ENCODE peak calls at places on chromosomes 13 and 19, in eight cellular contexts. L, C, J, S, K, V, H and X are unnamed samples.

GRCh38 chr13:28429685-28430290 is 65.1 kb downstream of the FLT1 start:
- DNase-seq in L (no peak), V (no peak), K (no peak), J (no peak), H (no peak), C (no peak), S (no peak), X (no peak)

GRCh38 chr19:4456843-4457653 is 546 bp downstream of the UBXN6 start:
- DNase-seq in S (peak), H (peak), J (no peak), L (peak), K (no peak), V (peak), C (no peak), X (no peak)

GRCh38 chr19:31943778-31944177 is 401.6 kb upstream of the ZNF507 start:
- DNase-seq in J (no peak), V (no peak), H (no peak), K (no peak), S (no peak), L (peak), C (no peak), X (no peak)

GRCh38 chr19:39811064-39811463 is 22.9 kb downstream of the DYRK1B start:
- DNase-seq in H (no peak), S (no peak), K (no peak), J (no peak), L (no peak), V (no peak), C (no peak), X (no peak)

GRCh38 chr19:18526316-18526715 is 4.4 kb upstream of the ELL start:
- DNase-seq in L (no peak), S (peak), K (no peak), H (no peak), C (peak), J (peak), V (no peak), X (no peak)

GRCh38 chr13:113977976-113978375 is 4.1 kb upstream of the C13orf46 start:
- DNase-seq in C (peak), J (no peak), H (no peak), L (no peak), K (no peak), V (no peak), S (no peak), X (no peak)

GRCh38 chr13:48369988-48370387 is 42.9 kb downstream of the LPAR6 start:
- DNase-seq in H (no peak), K (no peak), J (no peak), S (no peak), V (no peak), L (no peak), C (no peak), X (no peak)

GRCh38 chr13:49503951-49504350 is 8.2 kb downstream of the PHF11 start:
- DNase-seq in J (no peak), L (no peak), V (no peak), K (no peak), C (no peak), S (no peak), H (no peak), X (no peak)

GRCh38 chr13:99871249-99871898 is 100.2 kb downstream of the ZIC5 start:
- DNase-seq in L (no peak), H (no peak), K (no peak), C (no peak), V (no peak), S (no peak), J (no peak), X (no peak)

GRCh38 chr19:37506387-37507166 is at the start of gene ZNF793:
- DNase-seq in L (peak), C (peak), K (peak), S (peak), J (no peak), H (peak), V (peak), X (peak)

GRCh38 chr19:9836021-9836420 is 903 bp downstream of the PIN1 start:
- DNase-seq in V (no peak), H (no peak), C (no peak), S (peak), J (peak), L (peak), K (no peak), X (no peak)

GRCh38 chr13:74148437-74148836 is 14.2 kb upstream of the KLF12 start:
- DNase-seq in V (no peak), S (no peak), K (no peak), H (no peak), J (no peak), C (no peak), L (no peak), X (no peak)

DNA sequence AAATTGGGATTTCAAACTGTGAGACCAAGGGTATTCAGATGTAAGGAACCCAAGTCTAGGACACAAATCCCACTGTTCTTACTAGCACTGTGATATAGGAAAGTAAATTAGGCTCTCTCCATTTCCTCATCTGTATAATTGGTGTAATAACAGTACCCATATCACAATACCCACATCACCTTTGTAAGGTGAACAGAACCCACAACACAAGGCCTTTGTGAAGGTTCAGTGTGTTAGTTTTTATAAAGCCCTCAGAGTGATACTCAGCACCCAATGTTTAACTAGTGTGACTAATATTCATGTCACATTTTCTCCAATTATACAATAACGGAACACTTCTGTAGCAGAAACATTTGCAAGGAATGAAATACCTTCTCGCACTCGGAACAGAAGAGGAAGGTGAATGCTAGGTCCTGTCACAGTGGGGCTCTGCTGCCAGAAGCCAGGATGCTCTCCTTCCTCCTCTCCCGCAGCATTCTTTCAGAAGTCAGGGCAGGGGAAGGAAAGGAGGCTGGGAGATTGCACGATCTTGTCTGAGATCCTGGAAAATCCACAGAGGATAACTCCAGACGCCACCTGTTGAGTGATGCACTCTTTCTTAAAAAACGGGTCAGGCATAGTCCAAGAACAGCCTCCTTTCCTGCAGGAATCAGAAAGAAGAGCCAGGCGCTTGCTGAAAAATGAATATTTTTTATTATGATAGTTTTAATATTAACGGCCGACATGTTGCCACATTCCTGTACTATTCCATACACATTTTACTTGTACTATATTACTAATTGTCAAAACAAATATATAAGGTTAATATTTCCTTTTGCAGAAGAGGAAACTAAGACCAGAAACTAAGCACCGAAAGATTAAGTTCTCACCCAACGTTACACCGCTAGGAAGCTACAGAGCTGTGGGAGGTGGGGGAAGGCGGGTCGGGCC is 762 bp downstream of the ZNF45 start:
- DNase-seq in S (no peak), K (no peak), C (no peak), L (no peak), J (peak), H (no peak), V (no peak), X (no peak)
- H3K27ac ChIP-seq in S (peak), K (peak), C (peak), L (peak), J (no peak), H (peak), V (peak), X (peak)

DNA sequence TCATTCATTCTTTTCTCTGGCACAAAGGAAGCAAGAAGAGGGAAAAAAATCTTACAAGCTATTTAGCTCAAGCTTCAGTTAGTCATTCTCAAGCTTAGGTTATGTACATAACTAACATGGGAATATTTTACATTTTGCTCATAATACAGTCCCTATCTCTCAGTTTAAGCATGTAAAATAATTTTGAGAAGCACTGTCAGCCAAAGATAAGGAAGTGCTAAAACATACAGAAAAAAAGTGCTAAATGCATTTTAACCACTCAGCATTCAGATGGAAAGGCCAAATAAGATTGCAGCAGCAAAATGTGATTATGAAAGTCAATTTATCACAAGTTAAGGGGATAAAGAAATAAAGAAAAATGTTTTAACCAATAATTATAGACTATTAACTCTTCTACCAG is 7.9 kb downstream of the RBM26 start:
- DNase-seq in V (no peak), J (no peak), H (no peak), C (no peak), S (no peak), K (no peak), L (no peak), X (no peak)
- H3K27ac ChIP-seq in V (no peak), J (no peak), H (no peak), C (no peak), S (no peak), K (no peak), L (no peak), X (no peak)

GRCh38 chr13:43546821-43547220 is 240.0 kb downstream of the ENOX1 start:
- DNase-seq in K (no peak), H (no peak), C (no peak), J (no peak), L (no peak), S (no peak), V (no peak), X (no peak)

GRCh38 chr13:43543331-43543730 is 243.4 kb downstream of the ENOX1 start:
- DNase-seq in H (no peak), C (no peak), V (no peak), J (peak), L (no peak), K (no peak), S (no peak), X (no peak)

GRCh38 chr13:43545317-43545874 is 241.4 kb downstream of the ENOX1 start:
- DNase-seq in J (no peak), L (peak), S (peak), K (no peak), C (no peak), H (peak), V (no peak), X (no peak)

GRCh38 chr13:43544011-43544410 is 242.8 kb downstream of the ENOX1 start:
- DNase-seq in V (no peak), C (no peak), L (no peak), H (no peak), K (no peak), S (no peak), J (peak), X (no peak)

GRCh38 chr13:43546260-43546659 is 240.5 kb downstream of the ENOX1 start:
- DNase-seq in V (no peak), C (no peak), S (peak), L (peak), H (no peak), K (no peak), J (no peak), X (no peak)
- H3K27ac ChIP-seq in V (no peak), C (no peak), S (no peak), L (no peak), H (no peak), K (no peak), J (no peak), X (no peak)

GRCh38 chr13:94601446-94602431 is at the start of gene GPR180:
- DNase-seq in S (peak), C (peak), L (peak), K (peak), H (peak), J (peak), V (peak), X (peak)
- H3K27ac ChIP-seq in S (peak), C (peak), L (peak), K (peak), H (peak), J (peak), V (peak), X (peak)

GRCh38 chr13:33172911-33173310 is 112.6 kb downstream of the STARD13 start:
- DNase-seq in V (no peak), S (no peak), K (no peak), H (no peak), J (no peak), C (no peak), L (no peak), X (no peak)

GRCh38 chr13:33172400-33172799 is 113.2 kb downstream of the STARD13 start:
- DNase-seq in J (no peak), K (no peak), C (no peak), H (no peak), L (no peak), V (no peak), S (no peak), X (no peak)

GRCh38 chr13:33167521-33167920 is 118.0 kb downstream of the STARD13 start:
- DNase-seq in L (no peak), J (no peak), K (no peak), C (no peak), V (no peak), S (no peak), H (no peak), X (no peak)

GRCh38 chr13:33168326-33168960 is 117.1 kb downstream of the STARD13 start:
- DNase-seq in S (no peak), J (no peak), V (no peak), C (no peak), K (no peak), H (no peak), L (no peak), X (no peak)

GRCh38 chr13:33169273-33169980 is 116.1 kb downstream of the STARD13 start:
- DNase-seq in K (no peak), H (no peak), V (no peak), L (no peak), J (peak), C (no peak), S (no peak), X (no peak)
- H3K27ac ChIP-seq in K (no peak), H (peak), V (no peak), L (no peak), J (peak), C (peak), S (peak), X (peak)

DNA sequence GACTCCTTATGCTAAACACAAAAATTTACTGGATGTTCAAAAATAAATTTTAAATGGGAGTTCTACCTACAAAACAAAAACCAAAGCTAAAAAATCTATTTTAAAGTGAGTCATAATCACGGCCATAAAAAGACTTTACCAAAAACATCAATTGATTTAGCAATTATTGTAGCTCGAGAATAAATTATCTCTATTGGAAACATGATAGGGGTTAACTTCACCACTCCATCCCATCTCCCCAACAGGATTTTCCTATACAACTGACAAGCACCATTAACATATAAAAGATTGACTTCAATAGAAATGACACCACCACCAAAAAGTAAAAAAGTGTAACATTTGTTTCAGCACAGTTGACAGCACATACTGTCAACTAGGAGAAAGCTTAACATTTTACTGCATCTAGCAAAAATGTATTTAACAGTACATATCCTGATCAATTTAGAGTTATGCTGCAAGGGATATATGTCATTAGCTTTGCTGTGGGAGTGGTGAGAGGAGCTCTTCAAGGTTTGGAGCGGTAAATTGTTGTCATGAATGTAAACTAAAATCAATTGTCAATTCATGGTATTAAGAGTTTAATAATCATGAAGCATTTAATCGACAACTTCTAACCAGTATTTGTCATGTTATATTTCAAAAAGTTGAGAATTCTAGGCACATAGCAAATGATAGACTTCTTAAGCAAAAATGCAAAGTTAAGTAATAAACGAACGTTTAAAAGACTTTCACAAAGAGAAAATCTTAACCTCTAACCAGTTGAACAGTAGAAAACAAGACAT is 3.8 kb downstream of the UBL3 start:
- DNase-seq in H (no peak), S (no peak), J (no peak), K (no peak), V (no peak), C (no peak), L (no peak), X (no peak)
- H3K27ac ChIP-seq in H (peak), S (no peak), J (no peak), K (peak), V (no peak), C (peak), L (peak), X (no peak)

GRCh38 chr13:63279136-63279535 is 1863.5 kb upstream of the PCDH20 start:
- DNase-seq in V (no peak), L (no peak), S (no peak), K (no peak), H (no peak), C (no peak), J (no peak), X (no peak)

GRCh38 chr13:63274772-63275171 is 1859.1 kb upstream of the PCDH20 start:
- DNase-seq in L (no peak), S (no peak), J (no peak), H (no peak), C (no peak), V (no peak), K (no peak), X (no peak)
- H3K27ac ChIP-seq in L (no peak), S (no peak), J (no peak), H (no peak), C (no peak), V (no peak), K (no peak), X (no peak)

DNA sequence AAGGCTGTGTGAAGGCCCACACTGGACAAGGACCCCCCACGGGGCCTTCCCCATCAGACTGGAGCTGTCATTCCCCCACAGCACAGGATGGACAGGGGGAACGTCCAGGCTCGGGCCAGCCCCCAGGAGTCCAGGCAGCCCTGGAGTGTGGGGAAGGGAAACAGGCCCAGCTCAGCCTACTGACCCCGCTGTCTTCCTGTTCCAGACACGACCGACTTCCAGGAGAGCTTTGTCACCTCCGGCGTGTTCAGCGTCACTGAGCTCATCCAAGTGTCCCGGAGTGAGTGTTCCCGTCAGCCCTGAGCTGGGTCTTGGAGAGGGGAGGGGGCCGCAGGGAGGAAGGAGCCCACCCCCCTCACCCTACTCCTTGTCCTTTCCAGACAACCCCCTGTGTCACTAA is 47.0 kb downstream of the SMIM24 start:
- DNase-seq in S (no peak), H (no peak), V (no peak), L (no peak), C (no peak), K (no peak), J (no peak), X (no peak)
- H3K27ac ChIP-seq in S (peak), H (peak), V (no peak), L (peak), C (no peak), K (peak), J (no peak), X (peak)

DNA sequence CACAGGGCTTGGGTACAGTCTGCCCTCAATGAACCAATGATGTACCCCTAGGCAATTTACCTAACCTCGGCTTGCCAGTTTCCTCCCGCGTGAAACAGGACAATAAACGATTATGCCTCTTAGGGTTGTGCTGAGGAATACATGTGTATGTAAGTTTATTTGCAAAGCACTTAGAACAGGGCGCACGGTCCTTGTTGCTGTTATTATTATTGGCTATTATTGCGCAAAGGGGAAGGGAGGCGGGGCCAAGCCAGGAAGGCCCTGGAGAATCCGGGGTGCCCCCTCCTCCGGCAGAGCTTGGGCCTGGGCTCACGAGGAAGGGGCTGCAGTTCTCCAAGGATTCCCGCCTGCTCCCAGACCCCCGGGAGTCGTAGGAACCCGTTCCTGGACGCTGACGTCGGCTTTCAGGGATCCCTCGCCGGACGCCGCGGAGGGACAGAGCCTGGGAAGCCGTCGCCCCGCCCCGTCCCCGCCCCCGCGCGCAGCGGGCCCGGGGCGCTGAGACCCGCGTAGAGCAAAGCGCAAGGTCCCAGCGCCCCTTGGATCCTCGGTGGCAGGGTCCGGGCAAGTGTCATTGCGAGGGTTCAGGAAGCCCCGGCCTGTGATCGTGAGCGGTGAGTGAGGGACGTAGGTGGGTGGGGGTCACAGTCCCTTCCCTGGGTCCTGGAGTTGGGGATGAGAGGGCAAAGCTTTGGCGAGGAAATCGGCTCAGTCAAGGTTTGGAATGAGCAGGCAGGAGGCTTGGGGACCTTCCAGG is at the start of gene TMEM91:
- DNase-seq in K (peak), V (no peak), C (no peak), J (no peak), L (no peak), H (peak), S (peak), X (peak)
- H3K27ac ChIP-seq in K (peak), V (peak), C (peak), J (no peak), L (peak), H (peak), S (peak), X (no peak)

GRCh38 chr19:54173951-54174817 is 1.2 kb upstream of the TMC4 start:
- DNase-seq in H (no peak), C (no peak), L (no peak), V (no peak), S (peak), K (peak), J (peak), X (no peak)
- H3K27ac ChIP-seq in H (no peak), C (no peak), L (no peak), V (no peak), S (no peak), K (peak), J (no peak), X (peak)